ENCODE peak calls at places on chromosomes 11 and 22, in nine cellular contexts. E, V, J, G, H, M, K, C and I are unnamed samples.

GRCh38 chr11:117610045-117610444 is 187.0 kb downstream of the DSCAML1 start:
- DNase-seq in E (no peak), V (peak; percentile 11), J (peak; percentile 26), G (no peak), H (no peak), M (no peak), K (peak; percentile 75), C (no peak), I (no peak)

GRCh38 chr22:36297568-36297967 is 44.6 kb downstream of the APOL1 start:
- DNase-seq in E (no peak), V (no peak), J (no peak), G (no peak), H (no peak), M (no peak), K (no peak), C (no peak), I (no peak)

GRCh38 chr11:6667733-6668374 is 12.2 kb upstream of the DCHS1 start:
- DNase-seq in E (peak; percentile 61), V (no peak), J (no peak), G (peak; percentile 54), H (no peak), M (no peak), K (no peak), C (no peak), I (no peak)

GRCh38 chr11:107446822-107447431 is 10.7 kb downstream of the CWF19L2 start:
- DNase-seq in E (no peak), V (no peak), J (no peak), G (no peak), H (no peak), M (no peak), K (no peak), C (no peak), I (no peak)

GRCh38 chr11:126485021-126485781 is 129.7 kb downstream of the ST3GAL4 start:
- DNase-seq in E (peak; percentile 39), V (no peak), J (peak; percentile 47), G (peak; percentile 49), H (no peak), M (no peak), K (no peak), C (no peak), I (no peak)

GRCh38 chr11:25742800-25743199 is 589.1 kb upstream of the ANO3 start:
- DNase-seq in E (no peak), V (no peak), J (no peak), G (no peak), H (no peak), M (no peak), K (no peak), C (no peak), I (no peak)

GRCh38 chr11:121965330-121965729 is 150.7 kb downstream of the BLID start:
- DNase-seq in E (peak; percentile 72), V (peak; percentile 28), J (no peak), G (peak; percentile 60), H (no peak), M (no peak), K (no peak), C (no peak), I (no peak)

GRCh38 chr11:79702303-79702702 is 261.5 kb upstream of the TENM4 start:
- DNase-seq in E (no peak), V (no peak), J (no peak), G (no peak), H (no peak), M (no peak), K (no peak), C (no peak), I (no peak)

GRCh38 chr11:34185926-34186841 is 80.8 kb downstream of the NAT10 start:
- DNase-seq in E (peak; percentile 24), V (no peak), J (no peak), G (no peak), H (no peak), M (no peak), K (no peak), C (no peak), I (no peak)

GRCh38 chr11:2549876-2550605 is 105.2 kb downstream of the KCNQ1 start:
- DNase-seq in E (no peak), V (no peak), J (no peak), G (no peak), H (no peak), M (no peak), K (no peak), C (no peak), I (no peak)

GRCh38 chr11:28833670-28834069 is 725.5 kb downstream of the METTL15 start:
- DNase-seq in E (peak; percentile 97), V (no peak), J (peak; percentile 98), G (peak; percentile 72), H (no peak), M (no peak), K (peak; percentile 81), C (no peak), I (no peak)

GRCh38 chr22:38219644-38220043 is 17.9 kb downstream of the MAFF start:
- DNase-seq in E (no peak), V (no peak), J (no peak), G (no peak), H (no peak), M (no peak), K (no peak), C (no peak), I (no peak)

DNA sequence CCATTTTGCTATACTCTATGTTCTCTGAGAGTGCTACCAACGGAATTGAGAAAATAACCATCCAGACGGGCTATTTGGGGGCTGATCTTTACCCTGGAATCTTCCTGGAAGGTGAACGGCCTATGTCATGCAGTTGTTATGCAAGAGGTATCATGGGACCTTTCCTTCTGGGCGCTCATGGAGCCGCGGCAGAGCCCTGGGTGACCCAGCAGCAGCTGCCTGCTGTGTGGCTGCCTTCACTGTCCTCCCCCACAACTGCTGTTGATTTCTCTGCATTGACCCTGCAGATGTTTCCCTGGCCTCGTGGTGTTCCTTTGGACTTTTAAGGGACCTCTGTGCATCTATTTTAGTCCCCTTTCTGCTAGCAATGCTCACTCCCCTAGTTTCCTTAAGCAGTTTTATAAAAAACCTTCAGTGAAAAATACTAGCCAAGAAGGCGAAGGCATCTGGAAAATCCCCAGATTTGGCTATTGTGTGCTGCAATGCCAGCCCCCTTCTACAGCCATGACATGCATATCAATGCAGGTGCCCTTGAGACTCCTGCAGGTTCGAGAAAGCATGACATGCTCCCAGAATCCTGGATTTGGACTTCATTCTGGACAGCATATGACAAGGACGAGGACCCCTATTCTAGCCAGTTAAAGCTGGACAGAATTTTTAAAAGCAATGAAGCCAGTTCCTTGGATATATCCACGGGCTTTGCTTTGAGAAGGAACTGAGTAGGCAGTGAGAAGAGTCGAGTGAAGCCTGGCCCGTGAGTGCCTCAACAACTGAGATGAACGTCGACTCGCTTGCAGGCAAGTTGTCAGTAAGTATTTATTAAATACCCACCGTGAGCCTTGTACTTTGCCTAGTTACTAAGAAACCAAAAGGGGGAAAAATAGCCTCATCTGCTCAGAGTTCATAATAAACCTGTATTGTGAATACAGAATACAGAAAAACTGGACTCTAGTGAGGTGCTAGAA is at the start of gene SLC25A18:
- DNase-seq in E (peak; percentile 76), V (no peak), J (no peak), G (peak; percentile 74), H (no peak), M (no peak), K (no peak), C (no peak), I (no peak)
- TF ChIP-seq CTCF in E (peak; percentile 36), V (no peak), J (no peak), G (no peak), H (no peak), M (no peak), K (no peak), C (no peak), I (no peak)

DNA sequence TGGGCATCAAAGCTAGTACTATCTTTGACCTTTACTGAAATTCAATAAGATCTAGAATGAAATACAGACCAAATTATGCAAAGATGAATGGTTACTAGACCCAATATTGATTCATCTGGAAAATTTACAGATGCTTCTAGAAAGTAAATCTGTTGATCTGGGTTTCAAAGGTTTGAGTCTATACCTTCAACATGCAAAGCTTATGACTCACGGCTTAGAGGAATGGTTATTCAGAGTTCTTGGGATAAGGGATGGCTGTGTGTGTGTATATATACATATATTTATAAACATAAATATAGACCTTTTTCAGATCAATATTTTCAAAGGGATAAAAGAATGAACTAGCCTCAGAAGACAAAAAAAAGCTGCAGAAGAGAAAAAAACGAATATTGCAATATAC is 1.3 kb downstream of the SPTY2D1 start:
- DNase-seq in E (no peak), V (no peak), J (no peak), G (no peak), H (no peak), M (no peak), K (no peak), C (no peak), I (no peak)
- H3K4me3 ChIP-seq in E (peak overlapping the region; percentile 92), V (peak overlapping the region; percentile 85), J (peak overlapping the region; percentile 91), G (peak overlapping the region; percentile 99), H (no peak overlapping the region), M (peak overlapping the region; percentile 72), K (peak overlapping the region; percentile 99), C (no peak overlapping the region), I (peak overlapping the region; percentile 99)

DNA sequence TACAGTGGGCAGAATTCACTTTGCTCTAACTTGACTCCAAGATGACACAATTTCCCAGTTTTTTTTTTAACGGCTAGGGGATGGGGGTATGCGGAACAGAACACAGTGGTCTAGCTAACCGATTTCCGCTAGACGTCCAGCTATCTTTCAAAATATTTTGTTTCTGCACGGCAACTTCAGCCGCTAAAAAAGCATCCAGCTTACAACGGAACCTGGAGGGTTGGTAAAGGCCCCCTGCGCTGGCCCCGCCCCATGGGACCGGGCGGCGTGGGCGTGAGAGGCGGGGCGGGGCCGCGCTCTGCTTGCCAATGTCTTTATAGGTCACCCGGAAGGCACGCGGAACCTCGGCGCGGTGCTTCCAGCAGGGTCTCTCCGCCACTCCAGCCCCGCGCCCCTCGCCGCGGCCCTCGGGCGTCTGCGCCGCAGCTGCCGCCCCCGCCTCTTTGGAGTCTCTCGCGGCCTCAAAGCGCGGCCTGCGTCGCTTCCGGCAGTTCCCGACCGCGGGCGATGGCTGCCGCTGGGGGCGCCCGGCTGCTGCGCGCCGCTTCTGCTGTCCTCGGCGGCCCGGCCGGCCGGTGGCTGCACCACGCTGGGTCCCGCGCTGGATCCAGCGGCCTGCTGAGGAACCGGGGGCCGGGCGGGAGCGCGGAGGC is at the start of gene FDX1:
- DNase-seq in E (peak; percentile 88), V (no peak), J (no peak), G (peak; percentile 67), H (peak; percentile 79), M (peak; percentile 76), K (peak; percentile 39), C (peak; percentile 96), I (no peak)
- TF ChIP-seq CTCF in E (peak; percentile 11), V (no peak), J (peak; percentile 63), G (no peak), H (peak; percentile 40), M (peak; percentile 77), K (no peak), C (no peak), I (peak; percentile 72)

DNA sequence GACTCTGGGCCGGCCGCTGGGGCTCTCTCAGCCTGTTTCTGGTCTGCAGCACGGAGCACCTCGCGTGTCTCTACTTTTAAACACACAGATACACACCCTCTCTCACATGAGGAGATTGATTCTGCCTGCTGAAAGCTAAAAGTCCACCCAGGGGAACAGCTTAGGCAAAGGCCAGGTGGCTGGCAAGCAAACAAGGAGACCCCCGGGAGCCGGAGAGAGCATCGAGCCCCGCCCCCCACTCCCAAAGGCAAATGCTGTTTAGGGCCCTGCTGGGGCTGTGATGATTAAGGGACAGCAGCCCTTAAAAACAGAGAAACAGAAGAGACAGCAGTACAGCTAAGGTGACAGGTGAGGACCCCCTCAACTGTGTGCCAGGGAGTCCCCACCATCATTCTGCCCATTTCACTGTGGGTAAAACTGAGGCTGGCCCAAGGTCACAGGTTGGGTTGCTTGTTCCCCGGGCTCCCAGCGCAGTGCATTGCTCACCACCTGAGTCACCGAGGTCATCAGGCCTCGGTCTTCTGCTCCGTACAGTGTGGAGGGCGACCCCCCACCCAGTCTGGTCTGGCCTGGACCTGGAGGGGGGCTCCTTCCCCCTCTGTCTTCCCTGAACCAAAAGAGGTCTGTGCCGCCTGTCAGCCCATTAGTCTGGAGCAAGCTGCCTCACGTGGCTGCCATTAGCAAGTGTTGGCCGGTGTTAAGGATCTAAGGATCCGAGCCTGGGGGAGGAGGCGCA is 6.9 kb downstream of the CABP7 start:
- DNase-seq in E (no peak), V (no peak), J (no peak), G (peak; percentile 29), H (no peak), M (no peak), K (no peak), C (no peak), I (no peak)
- H3K4me3 ChIP-seq in E (no peak overlapping the region), V (no peak overlapping the region), J (no peak overlapping the region), G (no peak overlapping the region), H (no peak overlapping the region), M (no peak overlapping the region), K (no peak overlapping the region), C (no peak overlapping the region), I (no peak overlapping the region)